ENCODE peak calls at places on chromosomes 7 and 10, in five cellular contexts. One of them, this sample, is unnamed.
A peak's percentile ranks its signal among the peaks of the same experiment; 100 is the strongest.

GRCh38 chr7:120729300-120729699 is 128.6 kb downstream of the TSPAN12 start:
- DNase-seq in thyroid gland: no peak
- DNase-seq in heart left ventricle: no peak
- DNase-seq in HCT116: no peak
- DNase-seq in IMR-90: peak; percentile 51
- DNase-seq in this sample: no peak

GRCh38 chr7:11529382-11529781 is 302.6 kb downstream of the THSD7A start:
- DNase-seq in heart left ventricle: no peak
- DNase-seq in IMR-90: no peak
- DNase-seq in HCT116: no peak
- DNase-seq in thyroid gland: no peak
- DNase-seq in this sample: no peak

GRCh38 chr7:17304926-17305325 is 6.5 kb downstream of the AHR start:
- DNase-seq in HCT116: peak; percentile 88
- DNase-seq in thyroid gland: no peak
- DNase-seq in heart left ventricle: no peak
- DNase-seq in IMR-90: peak; percentile 88
- DNase-seq in this sample: peak; percentile 48

GRCh38 chr7:95209778-95210177 is 114.6 kb downstream of the PON1 start:
- DNase-seq in HCT116: no peak
- DNase-seq in IMR-90: no peak
- DNase-seq in thyroid gland: no peak
- DNase-seq in heart left ventricle: no peak
- DNase-seq in this sample: no peak

GRCh38 chr10:132776186-132776585 is 9.8 kb downstream of the NKX6-2 start:
- DNase-seq in HCT116: no peak
- DNase-seq in IMR-90: no peak
- DNase-seq in heart left ventricle: no peak
- DNase-seq in thyroid gland: no peak
- DNase-seq in this sample: no peak

GRCh38 chr7:69190025-69190424 is 408.2 kb upstream of the AUTS2 start:
- DNase-seq in heart left ventricle: no peak
- DNase-seq in thyroid gland: no peak
- DNase-seq in IMR-90: no peak
- DNase-seq in HCT116: no peak
- DNase-seq in this sample: no peak

GRCh38 chr10:90913774-90914420 is 7.0 kb downstream of the ANKRD1 start:
- DNase-seq in IMR-90: no peak
- DNase-seq in thyroid gland: no peak
- DNase-seq in heart left ventricle: no peak
- DNase-seq in HCT116: no peak
- DNase-seq in this sample: no peak

GRCh38 chr10:96568402-96568801 is 18.4 kb downstream of the TM9SF3 start:
- DNase-seq in HCT116: no peak
- DNase-seq in IMR-90: no peak
- DNase-seq in thyroid gland: no peak
- DNase-seq in heart left ventricle: no peak
- DNase-seq in this sample: no peak

GRCh38 chr10:76302936-76303656 is 871.7 kb downstream of the LRMDA start:
- DNase-seq in heart left ventricle: no peak
- DNase-seq in HCT116: no peak
- DNase-seq in thyroid gland: peak; percentile 80
- DNase-seq in IMR-90: no peak
- DNase-seq in this sample: no peak

GRCh38 chr10:101130141-101130540 is 959 bp upstream of the TLX1 start:
- DNase-seq in HCT116: no peak
- DNase-seq in heart left ventricle: no peak
- DNase-seq in thyroid gland: no peak
- DNase-seq in IMR-90: no peak
- DNase-seq in this sample: no peak

GRCh38 chr7:39969431-39969830 is 19.4 kb downstream of the CDK13 start:
- DNase-seq in HCT116: no peak
- DNase-seq in thyroid gland: no peak
- DNase-seq in IMR-90: peak; percentile 64
- DNase-seq in heart left ventricle: no peak
- DNase-seq in this sample: no peak

GRCh38 chr7:50834679-50835078 is 52.0 kb upstream of the GRB10 start:
- DNase-seq in HCT116: no peak
- DNase-seq in heart left ventricle: no peak
- DNase-seq in IMR-90: no peak
- DNase-seq in thyroid gland: no peak
- DNase-seq in this sample: no peak

GRCh38 chr10:74103560-74104248 is 46.9 kb downstream of the AP3M1 start:
- DNase-seq in HCT116: peak; percentile 16
- DNase-seq in heart left ventricle: no peak
- DNase-seq in IMR-90: peak; percentile 42
- DNase-seq in thyroid gland: no peak
- DNase-seq in this sample: no peak

GRCh38 chr7:26202019-26202985 is 757 bp downstream of the CBX3 start:
- DNase-seq in HCT116: no peak
- DNase-seq in thyroid gland: peak; percentile 61
- DNase-seq in heart left ventricle: peak; percentile 80
- DNase-seq in IMR-90: no peak
- DNase-seq in this sample: peak; percentile 61

GRCh38 chr7:71414490-71414889 is 282.5 kb downstream of the GALNT17 start:
- DNase-seq in HCT116: no peak
- DNase-seq in thyroid gland: peak; percentile 84
- DNase-seq in heart left ventricle: peak; percentile 77
- DNase-seq in IMR-90: no peak
- DNase-seq in this sample: peak; percentile 22

GRCh38 chr10:68332259-68333057 is at the start of gene PBLD:
- DNase-seq in heart left ventricle: peak; percentile 83
- DNase-seq in IMR-90: peak; percentile 74
- DNase-seq in thyroid gland: peak; percentile 68
- DNase-seq in HCT116: peak; percentile 43
- DNase-seq in this sample: peak; percentile 81

GRCh38 chr10:29725133-29725720 is 90.5 kb upstream of the SVIL start:
- DNase-seq in thyroid gland: no peak
- DNase-seq in HCT116: no peak
- DNase-seq in heart left ventricle: no peak
- DNase-seq in IMR-90: no peak
- DNase-seq in this sample: no peak

GRCh38 chr10:24721254-24722106 is 2.2 kb downstream of the ARHGAP21 start:
- DNase-seq in IMR-90: peak; percentile 12
- DNase-seq in HCT116: no peak
- DNase-seq in thyroid gland: peak; percentile 33
- DNase-seq in heart left ventricle: peak; percentile 68
- DNase-seq in this sample: peak; percentile 28

GRCh38 chr7:72415586-72415985 is 3.4 kb upstream of the CALN1 start:
- DNase-seq in thyroid gland: no peak
- DNase-seq in HCT116: no peak
- DNase-seq in heart left ventricle: no peak
- DNase-seq in IMR-90: no peak
- DNase-seq in this sample: no peak

GRCh38 chr10:19432000-19432399 is 383.4 kb downstream of the MALRD1 start:
- DNase-seq in IMR-90: no peak
- DNase-seq in heart left ventricle: no peak
- DNase-seq in thyroid gland: no peak
- DNase-seq in HCT116: no peak
- DNase-seq in this sample: no peak

GRCh38 chr7:25619963-25620799 is 391.9 kb upstream of the NPVF start:
- DNase-seq in heart left ventricle: peak; percentile 51
- DNase-seq in thyroid gland: peak; percentile 8
- DNase-seq in IMR-90: no peak
- DNase-seq in HCT116: no peak
- DNase-seq in this sample: peak; percentile 42

GRCh38 chr7:149865437-149865836 is 8.3 kb upstream of the ATP6V0E2 start:
- DNase-seq in thyroid gland: no peak
- DNase-seq in heart left ventricle: no peak
- DNase-seq in HCT116: no peak
- DNase-seq in IMR-90: peak; percentile 6
- DNase-seq in this sample: no peak

GRCh38 chr7:132450706-132451105 is 125.6 kb downstream of the PLXNA4 start:
- DNase-seq in heart left ventricle: no peak
- DNase-seq in HCT116: no peak
- DNase-seq in thyroid gland: no peak
- DNase-seq in IMR-90: no peak
- DNase-seq in this sample: no peak

DNA sequence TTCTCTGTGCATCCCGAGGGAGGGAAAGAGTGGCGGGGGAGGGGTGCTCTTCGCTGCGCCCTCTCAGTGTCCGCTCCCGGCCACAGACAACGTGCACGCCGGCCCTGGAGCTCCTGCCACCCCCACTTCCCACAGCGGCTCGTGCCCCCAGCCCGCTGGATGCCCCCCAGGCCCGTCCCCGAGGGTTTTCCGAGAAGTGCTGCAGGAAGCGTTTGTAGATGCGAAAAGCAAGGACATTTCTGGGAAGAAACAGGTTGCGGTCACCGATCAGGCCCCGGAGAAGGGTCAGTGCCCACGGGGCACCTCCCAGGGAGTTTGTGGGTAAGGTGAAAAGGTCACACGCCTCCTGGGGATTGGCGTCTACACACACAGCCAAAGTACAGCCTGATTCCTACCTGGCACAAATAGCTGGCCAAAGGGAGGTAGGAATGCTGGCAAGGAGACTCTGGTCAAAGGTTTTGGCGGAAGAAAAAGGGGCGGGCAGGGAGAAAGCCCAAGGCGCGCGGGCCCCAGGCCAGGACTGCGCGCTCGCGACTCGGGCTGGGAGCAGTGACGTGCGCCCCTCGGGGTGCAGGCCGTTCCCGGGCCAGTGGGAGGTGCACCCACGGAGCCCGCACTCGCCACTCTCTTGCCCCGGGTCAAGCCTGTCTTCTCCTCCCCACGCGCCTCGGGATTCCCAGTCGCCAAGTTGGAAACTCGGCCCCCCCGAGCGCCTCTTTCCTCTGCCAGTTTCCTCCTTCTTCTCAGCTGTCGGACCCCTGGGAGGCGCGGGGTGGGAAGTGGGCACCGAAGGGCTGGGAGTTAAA is 1.5 kb upstream of the NRP1 start:
- DNase-seq in IMR-90: peak; percentile 44
- DNase-seq in HCT116: no peak
- DNase-seq in thyroid gland: peak; percentile 78
- DNase-seq in heart left ventricle: peak; percentile 86
- DNase-seq in this sample: peak; percentile 70
- TF ChIP-seq CTCF in IMR-90: no peak
- TF ChIP-seq CTCF in HCT116: no peak
- TF ChIP-seq CTCF in thyroid gland: no peak
- TF ChIP-seq CTCF in heart left ventricle: no peak
- TF ChIP-seq CTCF in this sample: no peak

DNA sequence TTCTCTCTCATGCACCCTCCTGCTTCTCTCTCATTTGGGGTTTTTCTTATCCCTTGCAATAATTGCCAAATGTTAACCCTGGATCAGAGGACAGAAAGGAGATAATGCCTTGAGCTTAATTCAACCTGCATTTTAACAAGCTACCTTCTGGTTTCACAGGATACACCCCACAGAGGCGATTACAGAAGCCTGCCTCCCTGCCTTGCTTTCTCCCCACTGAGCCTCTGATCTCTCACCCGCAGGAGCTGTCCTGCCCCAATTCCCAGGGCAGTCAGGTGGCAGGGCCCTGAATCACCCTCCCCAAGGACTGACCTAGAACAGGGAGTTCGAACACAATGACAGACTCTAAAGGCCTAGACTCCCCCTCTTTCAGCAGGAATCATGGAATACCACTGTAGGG is 959.5 kb downstream of the GRID1 start:
- DNase-seq in HCT116: no peak
- DNase-seq in thyroid gland: no peak
- DNase-seq in IMR-90: no peak
- DNase-seq in heart left ventricle: no peak
- DNase-seq in this sample: no peak
- TF ChIP-seq POLR2A in HCT116: no peak
- TF ChIP-seq POLR2A in thyroid gland: no peak
- TF ChIP-seq POLR2A in IMR-90: no peak
- TF ChIP-seq POLR2A in heart left ventricle: no peak
- TF ChIP-seq POLR2A in this sample: no peak

DNA sequence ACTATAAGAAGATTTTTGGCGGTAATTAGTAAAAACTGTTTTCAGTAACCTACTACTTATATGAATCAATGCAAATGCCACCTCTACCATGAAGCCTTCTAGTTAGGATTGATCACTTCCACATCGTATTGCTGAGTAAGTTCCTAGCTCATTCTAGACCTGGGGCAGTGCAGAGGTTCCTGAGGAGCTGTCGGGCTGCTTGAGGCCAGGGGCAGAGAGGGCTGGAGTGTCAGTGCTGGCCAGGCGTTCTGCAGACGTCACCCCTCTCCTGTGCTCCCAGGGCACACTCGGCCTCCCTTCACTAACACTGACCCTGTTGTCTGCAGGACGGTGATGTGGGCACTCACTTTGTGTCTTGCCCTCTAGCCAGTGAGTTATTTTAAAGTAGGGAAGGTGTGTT is 275.7 kb downstream of the CELF2 start:
- DNase-seq in IMR-90: no peak
- DNase-seq in thyroid gland: no peak
- DNase-seq in HCT116: no peak
- DNase-seq in heart left ventricle: no peak
- DNase-seq in this sample: no peak
- H3K36me3 ChIP-seq in IMR-90: no peaks in the 10 kb centered on the region
- H3K36me3 ChIP-seq in thyroid gland: no peaks in the 10 kb centered on the region
- H3K36me3 ChIP-seq in HCT116: no peaks in the 10 kb centered on the region
- H3K36me3 ChIP-seq in heart left ventricle: peaks cover 73% of the 10 kb centered on the region
- H3K36me3 ChIP-seq in this sample: no peaks in the 10 kb centered on the region

GRCh38 chr7:6151994-6152735 is 120.3 kb downstream of the CYTH3 start:
- DNase-seq in IMR-90: no peak
- DNase-seq in heart left ventricle: no peak
- DNase-seq in HCT116: no peak
- DNase-seq in thyroid gland: no peak
- DNase-seq in this sample: no peak
- TF ChIP-seq CTCF in IMR-90: no peak
- TF ChIP-seq CTCF in heart left ventricle: no peak
- TF ChIP-seq CTCF in HCT116: no peak
- TF ChIP-seq CTCF in thyroid gland: no peak
- TF ChIP-seq CTCF in this sample: no peak

DNA sequence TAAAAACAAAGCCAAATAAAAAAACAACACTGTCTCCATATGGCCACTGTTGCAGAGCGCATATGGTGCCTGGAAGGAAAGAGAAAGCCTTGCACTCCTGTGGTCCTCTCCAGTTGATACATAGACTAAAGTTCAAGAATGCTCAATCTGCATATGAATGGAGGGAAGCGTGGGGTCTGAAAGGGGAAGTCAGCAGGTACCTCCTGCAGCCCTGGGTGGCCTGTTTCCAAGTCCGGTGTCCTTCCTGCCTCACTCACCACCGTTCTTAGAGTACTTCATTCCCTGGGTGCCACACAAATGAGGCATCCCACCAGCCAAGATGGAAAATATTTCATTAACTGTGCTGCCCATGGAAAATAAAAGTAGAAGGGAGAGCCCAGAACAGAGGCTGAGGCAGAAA is 138.2 kb upstream of the PALS2 start:
- DNase-seq in HCT116: no peak
- DNase-seq in thyroid gland: no peak
- DNase-seq in heart left ventricle: no peak
- DNase-seq in IMR-90: no peak
- DNase-seq in this sample: no peak
- TF ChIP-seq POLR2A in HCT116: no peak
- TF ChIP-seq POLR2A in thyroid gland: no peak
- TF ChIP-seq POLR2A in heart left ventricle: no peak
- TF ChIP-seq POLR2A in IMR-90: no peak
- TF ChIP-seq POLR2A in this sample: no peak